ENCODE peak calls at places on chromosome 22, in five cellular contexts. B is NCI-H748 treated with DMSO at 0.1 percent for 48 hours; R is NCI-H1417; T is activated CD8-positive, alpha-beta memory T cell treated with anti-CD3 and anti-CD28 coated beads for 4 hours; S is HuH-7.5. Q is an unnamed sample.

GRCh38 chr22:23833911-23834317 is 4.9 kb downstream of the DERL3 start:
- DNase-seq in R (no peak), T (no peak), B (no peak), S (no peak), Q (no peak)

GRCh38 chr22:17767236-17768065 is 6.8 kb downstream of the BID start:
- DNase-seq in R (no peak), S (no peak), T (no peak), B (no peak), Q (no peak)

GRCh38 chr22:42960146-42960509 is 54.8 kb downstream of the PACSIN2 start:
- DNase-seq in S (no peak), B (no peak), R (peak), T (no peak), Q (no peak)

GRCh38 chr22:34380532-34380931 is 460.3 kb upstream of the LARGE1 start:
- DNase-seq in R (no peak), S (no peak), B (no peak), T (no peak), Q (no peak)

GRCh38 chr22:46576556-46577351 is 39.3 kb upstream of the CELSR1 start:
- DNase-seq in B (no peak), R (peak), T (peak), S (peak), Q (peak)

GRCh38 chr22:43955040-43955882 is at the start of gene SAMM50:
- DNase-seq in R (peak), S (peak), T (peak), B (peak), Q (peak)

GRCh38 chr22:35219012-35219411 is 38.3 kb upstream of the HMGXB4 start:
- DNase-seq in R (no peak), T (no peak), S (no peak), B (no peak), Q (no peak)

GRCh38 chr22:49602481-49602880 is 225.2 kb downstream of the BRD1 start:
- DNase-seq in T (no peak), B (no peak), R (no peak), S (no peak), Q (no peak)

GRCh38 chr22:49712195-49712791 is 115.4 kb downstream of the BRD1 start:
- DNase-seq in T (no peak), S (peak), B (no peak), R (no peak), Q (no peak)

GRCh38 chr22:24402460-24403192 is 24.8 kb upstream of the ADORA2A start:
- DNase-seq in B (peak), T (no peak), S (no peak), R (peak), Q (no peak)